ENCODE peak calls at places on chromosomes 6 and 20, in seven cellular contexts. M is stomach, X is A549, I is esophagus muscularis mucosa, L is sigmoid colon, Y is tibial nerve, S is K562. P is an unnamed sample.

GRCh38 chr20:24745206-24745605 is 203.9 kb upstream of the CST7 start:
- DNase-seq in M (no peak), X (no peak), I (no peak), L (no peak), Y (no peak), S (no peak), P (peak)

GRCh38 chr6:27901801-27902200 is 10.4 kb downstream of the OR2B2 start:
- DNase-seq in M (no peak), X (peak), I (no peak), L (no peak), Y (no peak), S (peak), P (no peak)

GRCh38 chr6:156767603-156768467 is 9.3 kb upstream of the ARID1B start:
- DNase-seq in M (no peak), X (no peak), I (no peak), L (no peak), Y (no peak), S (no peak), P (no peak)

GRCh38 chr6:39821014-39821738 is 29.0 kb downstream of the DAAM2 start:
- DNase-seq in M (no peak), X (no peak), I (no peak), L (no peak), Y (no peak), S (no peak), P (no peak)

GRCh38 chr6:129577691-129578090 is 132.3 kb downstream of the ARHGAP18 start:
- DNase-seq in M (no peak), X (no peak), I (no peak), L (no peak), Y (no peak), S (no peak), P (no peak)

GRCh38 chr20:40773376-40773775 is 84.3 kb upstream of the MAFB start:
- DNase-seq in M (no peak), X (no peak), I (no peak), L (no peak), Y (no peak), S (no peak), P (no peak)

GRCh38 chr6:15533379-15534044 is 129.3 kb downstream of the DTNBP1 start:
- DNase-seq in M (no peak), X (no peak), I (peak), L (no peak), Y (no peak), S (no peak), P (no peak)

GRCh38 chr20:26209171-26209941 is 512.7 kb upstream of the ZNF337 start:
- DNase-seq in M (no peak), X (no peak), I (no peak), L (peak), Y (no peak), S (no peak), P (peak)

GRCh38 chr20:37475258-37475657 is 45.8 kb upstream of the NNAT start:
- DNase-seq in M (no peak), X (no peak), I (no peak), L (peak), Y (no peak), S (no peak), P (no peak)

GRCh38 chr20:16580127-16580526 is 6.9 kb upstream of the KIF16B start:
- DNase-seq in M (no peak), X (peak), I (no peak), L (no peak), Y (no peak), S (no peak), P (no peak)

GRCh38 chr6:52333840-52334200 is 28.1 kb upstream of the PAQR8 start:
- DNase-seq in M (no peak), X (no peak), I (no peak), L (no peak), Y (no peak), S (peak), P (no peak)

GRCh38 chr20:32285082-32285620 is 7.7 kb downstream of the KIF3B start:
- DNase-seq in M (no peak), X (no peak), I (no peak), L (no peak), Y (no peak), S (peak), P (no peak)

GRCh38 chr6:36204068-36204753 is 7.7 kb downstream of the BRPF3 start:
- DNase-seq in M (no peak), X (no peak), I (no peak), L (no peak), Y (no peak), S (no peak), P (no peak)

GRCh38 chr6:9657994-9658393 is 756.9 kb downstream of the TFAP2A start:
- DNase-seq in M (no peak), X (peak), I (no peak), L (no peak), Y (no peak), S (no peak), P (no peak)

GRCh38 chr6:45613678-45614077 is 235.9 kb upstream of the SUPT3H start:
- DNase-seq in M (no peak), X (no peak), I (peak), L (peak), Y (peak), S (no peak), P (no peak)

GRCh38 chr6:135753196-135753595 is 98.3 kb upstream of the PDE7B start:
- DNase-seq in M (no peak), X (no peak), I (no peak), L (no peak), Y (no peak), S (no peak), P (no peak)

GRCh38 chr20:17786221-17786718 is 86.5 kb downstream of the BANF2 start:
- DNase-seq in M (no peak), X (no peak), I (no peak), L (no peak), Y (no peak), S (no peak), P (no peak)

GRCh38 chr20:9597547-9597946 is 83.2 kb downstream of the LAMP5 start:
- DNase-seq in M (no peak), X (no peak), I (no peak), L (no peak), Y (no peak), S (no peak), P (no peak)

GRCh38 chr20:23083553-23084220 is 2.4 kb downstream of the CD93 start:
- DNase-seq in M (no peak), X (no peak), I (no peak), L (no peak), Y (no peak), S (no peak), P (peak)

GRCh38 chr6:133699986-133700385 is 188.9 kb upstream of the TCF21 start:
- DNase-seq in M (no peak), X (peak), I (no peak), L (no peak), Y (no peak), S (no peak), P (no peak)

GRCh38 chr6:8131265-8131897 is 29.0 kb upstream of the EEF1E1 start:
- DNase-seq in M (peak), X (peak), I (no peak), L (no peak), Y (peak), S (peak), P (peak)

GRCh38 chr6:98470821-98471220 is 363.6 kb upstream of the POU3F2 start:
- DNase-seq in M (no peak), X (no peak), I (no peak), L (no peak), Y (no peak), S (no peak), P (no peak)

GRCh38 chr6:61649845-61650244 is 636.2 kb downstream of the KHDRBS2 start:
- DNase-seq in M (no peak), X (no peak), I (no peak), L (no peak), Y (no peak), S (no peak), P (no peak)

GRCh38 chr6:131175559-131175958 is 40.3 kb downstream of the AKAP7 start:
- DNase-seq in M (no peak), X (no peak), I (no peak), L (no peak), Y (no peak), S (no peak), P (no peak)

GRCh38 chr20:33002087-33002808 is 2.0 kb downstream of the SUN5 start:
- DNase-seq in M (no peak), X (no peak), I (no peak), L (no peak), Y (no peak), S (no peak), P (no peak)

GRCh38 chr6:41488064-41488391 is 58.2 kb upstream of the FOXP4 start:
- DNase-seq in M (no peak), X (no peak), I (no peak), L (no peak), Y (no peak), S (no peak), P (no peak)

GRCh38 chr20:23156170-23156841 is 70.2 kb upstream of the CD93 start:
- DNase-seq in M (peak), X (peak), I (peak), L (peak), Y (peak), S (peak), P (no peak)

GRCh38 chr6:20577280-20577679 is 43.0 kb downstream of the CDKAL1 start:
- DNase-seq in M (no peak), X (no peak), I (no peak), L (no peak), Y (no peak), S (no peak), P (no peak)

GRCh38 chr6:3561745-3562144 is 104.9 kb upstream of the SLC22A23 start:
- DNase-seq in M (no peak), X (peak), I (no peak), L (no peak), Y (no peak), S (no peak), P (no peak)

GRCh38 chr20:540391-541201 is 3.0 kb downstream of the CSNK2A1 start:
- DNase-seq in M (no peak), X (no peak), I (no peak), L (no peak), Y (no peak), S (no peak), P (no peak)

GRCh38 chr20:544153-544725 is 649 bp upstream of the CSNK2A1 start:
- DNase-seq in M (no peak), X (no peak), I (no peak), L (no peak), Y (no peak), S (peak), P (no peak)

GRCh38 chr20:546353-546752 is 2.8 kb upstream of the CSNK2A1 start:
- DNase-seq in M (no peak), X (no peak), I (no peak), L (no peak), Y (no peak), S (no peak), P (no peak)

GRCh38 chr20:542777-543368 is 717 bp downstream of the CSNK2A1 start:
- DNase-seq in M (peak), X (peak), I (no peak), L (no peak), Y (no peak), S (peak), P (peak)

GRCh38 chr20:543369-544152 is at the start of gene CSNK2A1:
- DNase-seq in M (peak), X (peak), I (peak), L (peak), Y (peak), S (peak), P (peak)
- TF ChIP-seq EP300 in M (no peak), X (no peak), I (no peak), L (no peak), Y (peak), S (no peak), P (no peak)

GRCh38 chr6:87396595-87397392 is 11.0 kb upstream of the CFAP206 start:
- DNase-seq in M (no peak), X (no peak), I (no peak), L (no peak), Y (no peak), S (peak), P (no peak)

GRCh38 chr6:87393026-87393622 is 14.6 kb upstream of the CFAP206 start:
- DNase-seq in M (no peak), X (peak), I (no peak), L (no peak), Y (peak), S (peak), P (no peak)

DNA sequence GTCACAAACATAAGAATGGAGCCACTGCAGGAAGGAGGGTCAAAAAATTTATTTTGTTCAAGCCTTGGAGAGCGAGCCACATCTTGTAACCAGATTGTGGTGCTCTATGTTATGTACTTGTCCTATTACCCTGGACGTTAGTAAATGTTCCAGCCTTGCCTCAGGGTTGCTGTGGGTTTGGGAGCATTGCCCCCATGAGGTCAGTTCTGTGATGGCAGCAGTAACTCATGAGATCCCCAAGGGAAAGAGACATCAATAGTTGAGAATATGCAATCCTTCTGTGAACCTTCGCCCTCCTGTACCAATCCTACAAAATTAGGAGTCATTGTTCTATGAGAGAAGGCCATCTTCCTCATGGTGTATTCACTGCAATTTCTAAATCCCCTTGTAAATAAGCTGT is 16.4 kb upstream of the CFAP206 start:
- DNase-seq in M (no peak), X (peak), I (no peak), L (no peak), Y (no peak), S (peak), P (no peak)
- TF ChIP-seq CTCF in M (no peak), X (peak), I (no peak), L (no peak), Y (no peak), S (peak), P (no peak)

GRCh38 chr20:21125849-21126840 is at the start of gene KIZ:
- DNase-seq in M (peak), X (peak), I (peak), L (peak), Y (peak), S (peak), P (peak)
- TF ChIP-seq EP300 in M (no peak), X (no peak), I (no peak), L (no peak), Y (peak), S (no peak), P (no peak)

GRCh38 chr6:106084106-106084963 is 1.8 kb upstream of the PRDM1 start:
- DNase-seq in M (no peak), X (peak), I (peak), L (no peak), Y (peak), S (peak), P (no peak)
- TF ChIP-seq CTCF in M (no peak), X (peak), I (peak), L (no peak), Y (peak), S (peak), P (peak)